ENCODE peak calls at places on chromosomes 3 and 15, in eight cellular contexts. One of them, this sample, is unnamed.

GRCh38 chr3:43962043-43962442 is 271.3 kb downstream of the ABHD5 start:
- DNase-seq in pancreas: no peak
- DNase-seq in RWPE2: no peak
- DNase-seq in Peyer's patch: no peak
- DNase-seq in AG04450: no peak
- DNase-seq in iPS DF 6.9: no peak
- DNase-seq in left lung: no peak
- DNase-seq in thoracic aorta: no peak
- DNase-seq in this sample: no peak

GRCh38 chr3:188520466-188520865 is 366.5 kb downstream of the LPP start:
- DNase-seq in pancreas: no peak
- DNase-seq in RWPE2: no peak
- DNase-seq in Peyer's patch: no peak
- DNase-seq in AG04450: no peak
- DNase-seq in iPS DF 6.9: no peak
- DNase-seq in left lung: no peak
- DNase-seq in thoracic aorta: no peak
- DNase-seq in this sample: no peak

GRCh38 chr3:170007031-170007663 is 30.6 kb upstream of the GPR160 start:
- DNase-seq in pancreas: no peak
- DNase-seq in RWPE2: no peak
- DNase-seq in Peyer's patch: peak
- DNase-seq in AG04450: peak
- DNase-seq in iPS DF 6.9: no peak
- DNase-seq in left lung: peak
- DNase-seq in thoracic aorta: no peak
- DNase-seq in this sample: peak

GRCh38 chr15:86865920-86866319 is 786.2 kb downstream of the AGBL1 start:
- DNase-seq in pancreas: no peak
- DNase-seq in RWPE2: no peak
- DNase-seq in Peyer's patch: no peak
- DNase-seq in AG04450: no peak
- DNase-seq in iPS DF 6.9: no peak
- DNase-seq in left lung: no peak
- DNase-seq in thoracic aorta: no peak
- DNase-seq in this sample: no peak

GRCh38 chr3:137988152-137988551 is 21.8 kb upstream of the CLDN18 start:
- DNase-seq in pancreas: no peak
- DNase-seq in RWPE2: no peak
- DNase-seq in Peyer's patch: no peak
- DNase-seq in AG04450: no peak
- DNase-seq in iPS DF 6.9: no peak
- DNase-seq in left lung: peak
- DNase-seq in thoracic aorta: no peak
- DNase-seq in this sample: no peak

GRCh38 chr3:16279010-16279409 is 14.0 kb downstream of the OXNAD1 start:
- DNase-seq in pancreas: no peak
- DNase-seq in RWPE2: no peak
- DNase-seq in Peyer's patch: no peak
- DNase-seq in AG04450: no peak
- DNase-seq in iPS DF 6.9: no peak
- DNase-seq in left lung: no peak
- DNase-seq in thoracic aorta: no peak
- DNase-seq in this sample: no peak

GRCh38 chr3:131568460-131568859 is 65.7 kb upstream of the MRPL3 start:
- DNase-seq in pancreas: no peak
- DNase-seq in RWPE2: no peak
- DNase-seq in Peyer's patch: no peak
- DNase-seq in AG04450: no peak
- DNase-seq in iPS DF 6.9: no peak
- DNase-seq in left lung: no peak
- DNase-seq in thoracic aorta: no peak
- DNase-seq in this sample: no peak

GRCh38 chr3:12507871-12508281 is 23.6 kb downstream of the TSEN2 start:
- DNase-seq in pancreas: no peak
- DNase-seq in RWPE2: no peak
- DNase-seq in Peyer's patch: no peak
- DNase-seq in AG04450: peak
- DNase-seq in iPS DF 6.9: no peak
- DNase-seq in left lung: no peak
- DNase-seq in thoracic aorta: no peak
- DNase-seq in this sample: no peak

GRCh38 chr15:90219421-90220141 is 14.2 kb downstream of the CIB1 start:
- DNase-seq in pancreas: peak
- DNase-seq in RWPE2: no peak
- DNase-seq in Peyer's patch: peak
- DNase-seq in AG04450: no peak
- DNase-seq in iPS DF 6.9: no peak
- DNase-seq in left lung: no peak
- DNase-seq in thoracic aorta: no peak
- DNase-seq in this sample: peak

GRCh38 chr15:29821416-29822099 is 710 bp downstream of the TJP1 start:
- DNase-seq in pancreas: peak
- DNase-seq in RWPE2: peak
- DNase-seq in Peyer's patch: no peak
- DNase-seq in AG04450: peak
- DNase-seq in iPS DF 6.9: no peak
- DNase-seq in left lung: peak
- DNase-seq in thoracic aorta: no peak
- DNase-seq in this sample: peak

GRCh38 chr3:126886217-126886616 is 96.7 kb upstream of the PLXNA1 start:
- DNase-seq in pancreas: no peak
- DNase-seq in RWPE2: no peak
- DNase-seq in Peyer's patch: no peak
- DNase-seq in AG04450: no peak
- DNase-seq in iPS DF 6.9: no peak
- DNase-seq in left lung: no peak
- DNase-seq in thoracic aorta: no peak
- DNase-seq in this sample: no peak

GRCh38 chr15:64856429-64857145 is 14.9 kb downstream of the PLEKHO2 start:
- DNase-seq in pancreas: no peak
- DNase-seq in RWPE2: no peak
- DNase-seq in Peyer's patch: no peak
- DNase-seq in AG04450: no peak
- DNase-seq in iPS DF 6.9: no peak
- DNase-seq in left lung: no peak
- DNase-seq in thoracic aorta: no peak
- DNase-seq in this sample: no peak

GRCh38 chr3:182035324-182035723 is 323.6 kb downstream of the SOX2 start:
- DNase-seq in pancreas: no peak
- DNase-seq in RWPE2: no peak
- DNase-seq in Peyer's patch: no peak
- DNase-seq in AG04450: no peak
- DNase-seq in iPS DF 6.9: no peak
- DNase-seq in left lung: no peak
- DNase-seq in thoracic aorta: no peak
- DNase-seq in this sample: no peak

GRCh38 chr3:156728267-156728985 is 54.0 kb downstream of the TIPARP start:
- DNase-seq in pancreas: no peak
- DNase-seq in RWPE2: no peak
- DNase-seq in Peyer's patch: no peak
- DNase-seq in AG04450: no peak
- DNase-seq in iPS DF 6.9: no peak
- DNase-seq in left lung: no peak
- DNase-seq in thoracic aorta: no peak
- DNase-seq in this sample: no peak

GRCh38 chr15:52557242-52557641 is 11.6 kb downstream of the ARPP19 start:
- DNase-seq in pancreas: no peak
- DNase-seq in RWPE2: no peak
- DNase-seq in Peyer's patch: no peak
- DNase-seq in AG04450: no peak
- DNase-seq in iPS DF 6.9: no peak
- DNase-seq in left lung: no peak
- DNase-seq in thoracic aorta: no peak
- DNase-seq in this sample: no peak

GRCh38 chr15:52558196-52558595 is 10.6 kb downstream of the ARPP19 start:
- DNase-seq in pancreas: no peak
- DNase-seq in RWPE2: peak
- DNase-seq in Peyer's patch: no peak
- DNase-seq in AG04450: no peak
- DNase-seq in iPS DF 6.9: no peak
- DNase-seq in left lung: no peak
- DNase-seq in thoracic aorta: no peak
- DNase-seq in this sample: no peak

GRCh38 chr15:52556524-52556923 is 12.3 kb downstream of the ARPP19 start:
- DNase-seq in pancreas: no peak
- DNase-seq in RWPE2: no peak
- DNase-seq in Peyer's patch: no peak
- DNase-seq in AG04450: no peak
- DNase-seq in iPS DF 6.9: no peak
- DNase-seq in left lung: no peak
- DNase-seq in thoracic aorta: no peak
- DNase-seq in this sample: no peak

GRCh38 chr15:52551762-52552161 is 17.1 kb downstream of the ARPP19 start:
- DNase-seq in pancreas: no peak
- DNase-seq in RWPE2: no peak
- DNase-seq in Peyer's patch: no peak
- DNase-seq in AG04450: no peak
- DNase-seq in iPS DF 6.9: no peak
- DNase-seq in left lung: peak
- DNase-seq in thoracic aorta: no peak
- DNase-seq in this sample: peak

GRCh38 chr15:52552303-52552702 is 16.5 kb downstream of the ARPP19 start:
- DNase-seq in pancreas: no peak
- DNase-seq in RWPE2: no peak
- DNase-seq in Peyer's patch: no peak
- DNase-seq in AG04450: no peak
- DNase-seq in iPS DF 6.9: no peak
- DNase-seq in left lung: no peak
- DNase-seq in thoracic aorta: no peak
- DNase-seq in this sample: no peak
- H3K27ac ChIP-seq in pancreas: no peak
- H3K27ac ChIP-seq in RWPE2: no peak
- H3K27ac ChIP-seq in Peyer's patch: no peak
- H3K27ac ChIP-seq in AG04450: no peak
- H3K27ac ChIP-seq in iPS DF 6.9: no peak
- H3K27ac ChIP-seq in left lung: peak
- H3K27ac ChIP-seq in thoracic aorta: no peak
- H3K27ac ChIP-seq in this sample: no peak

GRCh38 chr3:9703736-9704342 is at the start of gene CPNE9:
- DNase-seq in pancreas: no peak
- DNase-seq in RWPE2: no peak
- DNase-seq in Peyer's patch: no peak
- DNase-seq in AG04450: no peak
- DNase-seq in iPS DF 6.9: no peak
- DNase-seq in left lung: no peak
- DNase-seq in thoracic aorta: no peak
- DNase-seq in this sample: no peak
- H3K4me3 ChIP-seq in pancreas: no peak
- H3K4me3 ChIP-seq in RWPE2: peak
- H3K4me3 ChIP-seq in Peyer's patch: peak
- H3K4me3 ChIP-seq in AG04450: peak
- H3K4me3 ChIP-seq in iPS DF 6.9: peak
- H3K4me3 ChIP-seq in left lung: peak
- H3K4me3 ChIP-seq in thoracic aorta: peak
- H3K4me3 ChIP-seq in this sample: peak

GRCh38 chr3:192745150-192745549 is 17.8 kb upstream of the FGF12 start:
- DNase-seq in pancreas: no peak
- DNase-seq in RWPE2: no peak
- DNase-seq in Peyer's patch: no peak
- DNase-seq in AG04450: no peak
- DNase-seq in iPS DF 6.9: no peak
- DNase-seq in left lung: no peak
- DNase-seq in thoracic aorta: no peak
- DNase-seq in this sample: no peak

GRCh38 chr3:192747145-192747544 is 19.8 kb upstream of the FGF12 start:
- DNase-seq in pancreas: no peak
- DNase-seq in RWPE2: no peak
- DNase-seq in Peyer's patch: no peak
- DNase-seq in AG04450: no peak
- DNase-seq in iPS DF 6.9: peak
- DNase-seq in left lung: no peak
- DNase-seq in thoracic aorta: no peak
- DNase-seq in this sample: no peak

GRCh38 chr3:192747746-192748145 is 20.4 kb upstream of the FGF12 start:
- DNase-seq in pancreas: no peak
- DNase-seq in RWPE2: no peak
- DNase-seq in Peyer's patch: no peak
- DNase-seq in AG04450: no peak
- DNase-seq in iPS DF 6.9: no peak
- DNase-seq in left lung: no peak
- DNase-seq in thoracic aorta: no peak
- DNase-seq in this sample: no peak

GRCh38 chr3:192750201-192750600 is 22.9 kb upstream of the FGF12 start:
- DNase-seq in pancreas: no peak
- DNase-seq in RWPE2: no peak
- DNase-seq in Peyer's patch: no peak
- DNase-seq in AG04450: no peak
- DNase-seq in iPS DF 6.9: no peak
- DNase-seq in left lung: no peak
- DNase-seq in thoracic aorta: no peak
- DNase-seq in this sample: no peak

DNA sequence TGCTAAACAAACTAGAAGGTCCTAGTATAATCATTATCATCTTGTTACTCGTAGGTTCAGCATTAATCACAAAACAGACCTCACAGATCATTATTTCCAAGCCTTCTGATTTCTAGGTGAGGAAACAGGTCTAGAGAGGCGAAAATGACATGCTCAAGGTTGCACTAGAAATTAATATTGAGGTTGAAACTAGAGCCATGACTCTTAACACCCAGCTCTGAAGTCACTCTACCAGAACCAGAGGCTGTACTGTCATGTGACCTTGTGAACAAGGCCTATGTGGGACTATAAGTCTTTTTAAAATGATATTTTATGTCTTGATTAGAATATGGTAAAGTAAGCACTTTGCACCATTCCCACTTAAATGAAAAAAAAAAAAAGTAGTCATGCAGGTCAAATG is 23.8 kb upstream of the FGF12 start:
- DNase-seq in pancreas: no peak
- DNase-seq in RWPE2: no peak
- DNase-seq in Peyer's patch: no peak
- DNase-seq in AG04450: no peak
- DNase-seq in iPS DF 6.9: no peak
- DNase-seq in left lung: no peak
- DNase-seq in thoracic aorta: no peak
- DNase-seq in this sample: no peak
- H3K27ac ChIP-seq in pancreas: no peak
- H3K27ac ChIP-seq in RWPE2: no peak
- H3K27ac ChIP-seq in Peyer's patch: no peak
- H3K27ac ChIP-seq in AG04450: no peak
- H3K27ac ChIP-seq in iPS DF 6.9: no peak
- H3K27ac ChIP-seq in left lung: no peak
- H3K27ac ChIP-seq in thoracic aorta: no peak
- H3K27ac ChIP-seq in this sample: no peak

DNA sequence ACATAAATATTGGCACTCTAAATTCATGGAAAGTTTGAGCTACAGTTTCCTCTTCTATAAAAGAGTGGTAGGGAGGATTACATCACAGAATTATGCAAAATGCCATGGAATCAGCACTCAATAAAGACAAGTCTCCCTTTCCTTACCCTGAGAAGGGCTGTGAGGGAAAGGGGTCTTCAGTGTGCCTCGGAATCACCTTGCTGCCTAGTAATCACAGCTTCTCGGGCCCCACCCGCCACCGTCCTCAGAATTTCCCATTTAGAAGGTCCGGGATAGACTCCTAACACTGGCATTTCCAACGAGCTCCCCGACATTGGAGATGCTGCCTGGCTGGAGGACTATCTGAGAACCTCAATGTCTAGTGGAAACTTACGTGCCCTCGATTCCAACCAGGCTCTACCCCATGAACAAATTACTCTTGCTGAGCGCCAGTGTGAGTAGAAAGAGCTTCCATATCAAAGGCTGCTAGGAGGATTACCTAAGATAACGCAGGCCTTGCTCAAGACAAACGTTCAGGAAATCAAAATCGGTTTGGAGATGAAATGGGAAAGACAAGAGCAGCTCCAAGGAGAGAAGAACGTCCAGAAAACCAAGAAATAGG is 92.1 kb upstream of the CHD2 start:
- DNase-seq in pancreas: peak
- DNase-seq in RWPE2: no peak
- DNase-seq in Peyer's patch: peak
- DNase-seq in AG04450: no peak
- DNase-seq in iPS DF 6.9: no peak
- DNase-seq in left lung: peak
- DNase-seq in thoracic aorta: no peak
- DNase-seq in this sample: no peak
- H3K4me3 ChIP-seq in pancreas: peak
- H3K4me3 ChIP-seq in RWPE2: peak
- H3K4me3 ChIP-seq in Peyer's patch: peak
- H3K4me3 ChIP-seq in AG04450: no peak
- H3K4me3 ChIP-seq in iPS DF 6.9: peak
- H3K4me3 ChIP-seq in left lung: peak
- H3K4me3 ChIP-seq in thoracic aorta: peak
- H3K4me3 ChIP-seq in this sample: peak

This sample was measured in lower lobe of right lung.